ENCODE peak calls at places on chromosomes 5 and 9, in nine cellular contexts. Y, J, F, D, P, A, T, W and L are unnamed samples.

GRCh38 chr5:310941-311434 is 10.5 kb upstream of the AHRR start:
- DNase-seq in Y (no peak), J (no peak), F (no peak), D (no peak), P (peak), A (no peak), T (no peak), W (peak), L (no peak)

GRCh38 chr5:66209794-66210193 is 65.7 kb downstream of the SREK1 start:
- DNase-seq in Y (no peak), J (no peak), F (no peak), D (no peak), P (no peak), A (no peak), T (no peak), W (no peak), L (no peak)

GRCh38 chr9:93003552-93004407 is 54.7 kb upstream of the SUSD3 start:
- DNase-seq in Y (peak), J (peak), F (peak), D (peak), P (peak), A (peak), T (peak), W (peak), L (peak)

GRCh38 chr5:25009063-25009462 is 364.3 kb upstream of the CDH10 start:
- DNase-seq in Y (no peak), J (no peak), F (no peak), D (no peak), P (peak), A (no peak), T (no peak), W (no peak), L (no peak)

GRCh38 chr9:72596451-72597180 is 75.2 kb downstream of the TMC1 start:
- DNase-seq in Y (no peak), J (no peak), F (no peak), D (no peak), P (no peak), A (no peak), T (no peak), W (no peak), L (no peak)

GRCh38 chr5:150164640-150165039 is 1.9 kb upstream of the CDX1 start:
- DNase-seq in Y (no peak), J (no peak), F (no peak), D (no peak), P (no peak), A (no peak), T (no peak), W (no peak), L (no peak)

GRCh38 chr9:98550206-98550820 is 158.4 kb downstream of the GABBR2 start:
- DNase-seq in Y (no peak), J (no peak), F (no peak), D (no peak), P (peak), A (no peak), T (peak), W (no peak), L (no peak)

GRCh38 chr5:52725781-52726180 is 61.9 kb upstream of the ITGA1 start:
- DNase-seq in Y (no peak), J (no peak), F (no peak), D (no peak), P (no peak), A (no peak), T (no peak), W (no peak), L (no peak)

GRCh38 chr9:15909297-15909696 is 356.5 kb downstream of the CCDC171 start:
- DNase-seq in Y (no peak), J (peak), F (peak), D (no peak), P (no peak), A (no peak), T (no peak), W (no peak), L (no peak)

GRCh38 chr9:134459573-134459972 is 133.3 kb downstream of the RXRA start:
- DNase-seq in Y (no peak), J (no peak), F (no peak), D (no peak), P (no peak), A (no peak), T (no peak), W (no peak), L (no peak)